ENCODE peak calls at places on chromosomes 2 and 18, in five cellular contexts. O is left lung, A is lower lobe of right lung, Y is mesothelial cell of epicardium, S is GM12865. H is an unnamed sample.

GRCh38 chr18:45940724-45941123 is 26.4 kb downstream of the EPG5 start:
- DNase-seq in O (no peak), A (no peak), Y (no peak), S (peak; percentile 46), H (no peak)

GRCh38 chr2:40144022-40144421 is 307.9 kb downstream of the SLC8A1 start:
- DNase-seq in O (no peak), A (no peak), Y (no peak), S (no peak), H (no peak)

GRCh38 chr2:98488252-98488651 is 43.6 kb downstream of the INPP4A start:
- DNase-seq in O (no peak), A (no peak), Y (no peak), S (no peak), H (no peak)

GRCh38 chr18:51943281-51943680 is 396.7 kb upstream of the DCC start:
- DNase-seq in O (no peak), A (no peak), Y (no peak), S (no peak), H (no peak)

GRCh38 chr2:166375205-166375735 is 474 bp downstream of the SCN9A start:
- DNase-seq in O (no peak), A (no peak), Y (peak; percentile 39), S (peak; percentile 5), H (no peak)

GRCh38 chr2:101410716-101411115 is 23.4 kb upstream of the CREG2 start:
- DNase-seq in O (no peak), A (no peak), Y (no peak), S (no peak), H (no peak)

GRCh38 chr18:48142994-48143393 is 212.5 kb upstream of the SMAD2 start:
- DNase-seq in O (no peak), A (no peak), Y (no peak), S (no peak), H (no peak)

GRCh38 chr2:222747526-222748160 is 76.2 kb downstream of the MOGAT1 start:
- DNase-seq in O (no peak), A (no peak), Y (no peak), S (peak; percentile 68), H (no peak)

GRCh38 chr18:75205760-75206109 is 3.2 kb downstream of the PTGR3 start:
- DNase-seq in O (no peak), A (no peak), Y (no peak), S (no peak), H (no peak)

GRCh38 chr2:205754924-205755321 is 72.6 kb downstream of the NRP2 start:
- DNase-seq in O (no peak), A (no peak), Y (no peak), S (no peak), H (no peak)

GRCh38 chr2:172098287-172098649 is 4.4 kb downstream of the DLX2 start:
- DNase-seq in O (no peak), A (no peak), Y (no peak), S (no peak), H (no peak)

GRCh38 chr2:69216535-69217332 is 170.3 kb downstream of the GFPT1 start:
- DNase-seq in O (no peak), A (no peak), Y (no peak), S (no peak), H (no peak)

GRCh38 chr18:6927136-6927535 is 190.5 kb downstream of the LAMA1 start:
- DNase-seq in O (no peak), A (no peak), Y (no peak), S (no peak), H (no peak)

GRCh38 chr2:51251356-51251755 is 219.4 kb upstream of the NRXN1 start:
- DNase-seq in O (peak; percentile 13), A (no peak), Y (no peak), S (no peak), H (no peak)

GRCh38 chr2:235950473-235950809 is 217.7 kb downstream of the GBX2 start:
- DNase-seq in O (no peak), A (no peak), Y (no peak), S (no peak), H (no peak)

GRCh38 chr2:105294844-105295481 is 34.6 kb downstream of the TGFBRAP1 start:
- DNase-seq in O (no peak), A (no peak), Y (peak; percentile 66), S (peak; percentile 52), H (no peak)

GRCh38 chr2:101356486-101356885 is 30.8 kb downstream of the CREG2 start:
- DNase-seq in O (no peak), A (no peak), Y (no peak), S (no peak), H (no peak)

GRCh38 chr18:8778386-8778785 is 73.0 kb downstream of the MTCL1 start:
- DNase-seq in O (no peak), A (no peak), Y (no peak), S (no peak), H (no peak)

GRCh38 chr2:215862211-215862610 is 151.1 kb downstream of the MREG start:
- DNase-seq in O (no peak), A (no peak), Y (no peak), S (no peak), H (no peak)

GRCh38 chr2:7026740-7027139 is 109.5 kb downstream of the RNF144A start:
- DNase-seq in O (no peak), A (no peak), Y (no peak), S (no peak), H (no peak)

GRCh38 chr18:78196280-78196679 is 783.3 kb upstream of the SALL3 start:
- DNase-seq in O (no peak), A (no peak), Y (no peak), S (no peak), H (no peak)

GRCh38 chr18:78192044-78192443 is 787.6 kb upstream of the SALL3 start:
- DNase-seq in O (no peak), A (peak; percentile 84), Y (no peak), S (no peak), H (no peak)
- TF ChIP-seq CTCF in O (peak; percentile 35), A (no peak), Y (no peak), S (no peak), H (no peak)

DNA sequence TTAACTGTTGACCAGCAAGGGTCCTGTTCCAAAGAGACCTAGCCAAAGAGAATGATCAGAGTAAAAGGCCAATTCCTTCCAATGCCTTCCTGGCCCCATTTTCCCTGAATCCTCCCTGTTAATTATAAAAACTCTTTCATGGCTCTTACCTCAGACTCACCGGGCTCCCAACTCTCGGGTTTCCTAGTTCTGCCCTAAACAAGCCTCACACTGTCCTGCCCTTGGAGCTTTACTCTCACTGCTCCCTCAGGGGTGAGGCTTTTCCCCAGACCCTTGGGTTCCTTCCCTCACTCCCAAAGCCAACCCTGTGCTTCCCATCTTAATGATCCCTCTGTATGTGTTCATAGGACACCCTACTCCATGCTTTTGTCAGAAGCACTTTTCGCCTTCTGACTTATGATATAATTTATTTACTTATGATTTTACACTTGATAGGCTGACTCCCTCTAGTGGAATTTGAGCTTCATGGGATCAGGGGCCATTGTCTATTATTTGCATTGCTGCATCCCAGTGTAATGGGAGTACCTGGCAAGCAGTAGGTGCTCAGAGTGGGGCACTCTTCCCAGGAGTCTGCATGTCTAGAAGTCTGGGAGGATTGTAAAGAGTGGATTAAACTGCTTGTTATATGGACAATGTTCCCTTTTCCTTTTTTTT is 29.9 kb upstream of the ZNG1B start:
- DNase-seq in O (no peak), A (no peak), Y (no peak), S (no peak), H (no peak)
- TF ChIP-seq CTCF in O (peak; percentile 15), A (peak; percentile 26), Y (no peak), S (no peak), H (no peak)

GRCh38 chr2:109619131-109619615 is 5.0 kb downstream of the SOWAHC start:
- DNase-seq in O (no peak), A (no peak), Y (no peak), S (no peak), H (no peak)

GRCh38 chr2:109623923-109624322 is 9.8 kb downstream of the SOWAHC start:
- DNase-seq in O (no peak), A (no peak), Y (no peak), S (no peak), H (no peak)

GRCh38 chr2:109623297-109623696 is 9.1 kb downstream of the SOWAHC start:
- DNase-seq in O (no peak), A (no peak), Y (no peak), S (no peak), H (no peak)

DNA sequence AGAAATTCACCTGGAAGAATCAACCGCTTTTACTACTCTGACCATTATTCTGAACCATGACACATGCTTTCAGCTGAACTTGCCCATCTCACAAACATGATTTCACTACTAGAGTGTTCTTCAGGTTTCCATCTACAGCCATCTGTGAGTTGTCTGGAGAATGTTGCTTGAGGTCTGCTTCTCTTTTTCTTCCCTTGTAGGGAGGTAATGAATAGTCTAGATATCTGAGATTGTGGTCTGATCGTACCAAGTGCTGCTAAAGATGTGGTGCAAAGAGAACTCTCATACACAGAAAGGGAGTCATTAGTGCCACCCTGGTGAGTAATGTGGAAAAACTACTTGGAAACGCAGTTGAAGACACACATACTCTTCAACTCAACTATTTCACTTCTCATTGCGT is 10.2 kb downstream of the SOWAHC start:
- DNase-seq in O (no peak), A (no peak), Y (no peak), S (peak; percentile 54), H (no peak)
- TF ChIP-seq CTCF in O (no peak), A (no peak), Y (no peak), S (no peak), H (no peak)

GRCh38 chr2:149090706-149091105 is 52.2 kb downstream of the LYPD6B start:
- DNase-seq in O (no peak), A (no peak), Y (no peak), S (no peak), H (no peak)

GRCh38 chr2:149084924-149085795 is 46.7 kb downstream of the LYPD6B start:
- DNase-seq in O (no peak), A (no peak), Y (no peak), S (no peak), H (no peak)

GRCh38 chr2:149089068-149089467 is 50.6 kb downstream of the LYPD6B start:
- DNase-seq in O (no peak), A (no peak), Y (no peak), S (no peak), H (no peak)

GRCh38 chr2:149082781-149083180 is 44.3 kb downstream of the LYPD6B start:
- DNase-seq in O (no peak), A (no peak), Y (no peak), S (no peak), H (no peak)

DNA sequence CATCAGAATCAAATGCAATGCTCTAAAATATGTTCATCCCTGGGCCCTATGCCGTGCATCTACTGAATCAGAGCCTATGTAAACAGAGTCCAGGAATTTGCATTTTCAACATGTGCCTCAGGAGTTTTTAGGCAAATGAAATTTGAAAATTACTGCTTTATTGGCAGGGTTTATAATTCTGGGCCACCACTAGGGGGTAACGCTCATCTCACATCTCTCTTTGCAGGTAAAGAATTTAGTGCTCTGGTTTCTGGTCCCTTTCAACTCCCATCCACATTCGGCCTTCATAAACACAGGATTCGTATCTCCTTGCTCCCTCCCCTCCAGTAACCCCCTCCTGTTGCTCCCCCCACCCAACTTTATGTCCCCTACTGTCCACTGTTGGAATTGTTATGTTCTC is 49.3 kb downstream of the LYPD6B start:
- DNase-seq in O (no peak), A (no peak), Y (no peak), S (peak; percentile 28), H (no peak)
- TF ChIP-seq CTCF in O (no peak), A (no peak), Y (peak; percentile 63), S (peak; percentile 34), H (no peak)

H was measured in omental fat pad.